ENCODE peak calls at places on chromosomes 6 and 20, in ten cellular contexts. T is progenitor cell of endocrine pancreas; M is GM12865; E is IMR-90; Z is CD4-positive, alpha-beta T cell; A is transverse colon; X is heart left ventricle; L is tibial nerve; O is OCI-LY7; F is foreskin fibroblast. B is an unnamed sample.

GRCh38 chr20:17586250-17586649 is 16.4 kb downstream of the DSTN start:
- DNase-seq in T (no peak), M (no peak), E (no peak), Z (no peak), A (no peak), X (no peak), L (no peak), O (no peak), F (no peak), B (no peak)

GRCh38 chr20:36313936-36314335 is 7.8 kb downstream of the DLGAP4 start:
- DNase-seq in T (no peak), M (no peak), E (no peak), Z (no peak), A (no peak), X (no peak), L (no peak), O (no peak), F (no peak), B (no peak)

GRCh38 chr6:15249371-15250019 is 3.6 kb downstream of the JARID2 start:
- DNase-seq in T (no peak), M (no peak), E (no peak), Z (no peak), A (no peak), X (no peak), L (no peak), O (no peak), F (peak; percentile 36), B (peak; percentile 25)

GRCh38 chr20:25308671-25309394 is 60.9 kb downstream of the PYGB start:
- DNase-seq in T (no peak), M (no peak), E (peak; percentile 82), Z (no peak), A (no peak), X (peak; percentile 49), L (no peak), O (no peak), F (peak; percentile 69), B (peak; percentile 85)

GRCh38 chr20:19950042-19950441 is 67.1 kb upstream of the NAA20 start:
- DNase-seq in T (no peak), M (no peak), E (no peak), Z (no peak), A (no peak), X (no peak), L (no peak), O (no peak), F (no peak), B (no peak)

GRCh38 chr6:117955684-117956083 is 48.6 kb downstream of the SLC35F1 start:
- DNase-seq in T (no peak), M (no peak), E (no peak), Z (no peak), A (no peak), X (no peak), L (no peak), O (no peak), F (no peak), B (no peak)

GRCh38 chr6:66849843-66850242 is 1142.8 kb upstream of the EYS start:
- DNase-seq in T (no peak), M (no peak), E (no peak), Z (no peak), A (no peak), X (no peak), L (no peak), O (no peak), F (peak; percentile 66), B (no peak)

GRCh38 chr6:83463886-83464285 is 33.0 kb upstream of the ME1 start:
- DNase-seq in T (no peak), M (no peak), E (peak; percentile 48), Z (no peak), A (no peak), X (no peak), L (no peak), O (no peak), F (peak; percentile 73), B (peak; percentile 33)

DNA sequence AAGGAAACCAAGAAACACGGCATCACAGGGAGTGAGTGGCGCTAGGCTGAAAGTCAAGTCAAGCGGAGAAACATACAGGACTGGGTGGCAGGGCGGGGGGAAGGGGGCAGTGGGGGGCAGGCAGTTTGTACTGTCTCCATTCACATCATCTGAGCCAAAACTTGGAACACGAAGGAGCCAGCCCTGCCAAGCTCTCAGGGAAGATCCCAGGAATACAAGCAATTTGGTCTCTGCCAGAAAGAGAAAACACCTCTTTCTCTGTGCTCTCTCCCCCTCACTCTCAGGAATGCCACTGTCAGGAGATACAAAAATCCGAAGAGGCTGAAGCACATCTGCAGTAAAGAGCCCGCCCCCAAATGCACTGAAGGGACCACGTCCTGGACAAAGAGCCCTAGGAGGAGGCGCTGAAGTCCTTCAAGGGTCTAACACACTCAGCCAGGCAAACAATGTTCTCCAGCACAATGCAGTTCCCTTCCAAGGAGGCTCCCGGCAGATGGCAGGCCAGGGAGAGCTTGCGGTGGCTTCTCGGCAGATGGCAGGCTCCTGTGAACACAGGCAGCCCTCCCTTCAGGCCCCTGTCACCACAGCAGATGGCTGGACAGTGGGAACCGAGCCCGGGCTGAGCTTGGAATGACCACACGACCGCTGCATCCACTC is 90.0 kb downstream of the ATP9A start:
- DNase-seq in T (peak; percentile 19), M (no peak), E (no peak), Z (no peak), A (no peak), X (no peak), L (no peak), O (no peak), F (peak; percentile 66), B (peak; percentile 18)
- TF ChIP-seq CTCF in T (peak; percentile 20), M (no peak), E (no peak), Z (no peak), A (no peak), X (no peak), L (no peak), O (no peak), F (peak; percentile 18), B (no peak)

GRCh38 chr6:138371720-138372119 is 6.0 kb upstream of the SMIM28 start:
- DNase-seq in T (no peak), M (no peak), E (no peak), Z (no peak), A (no peak), X (no peak), L (no peak), O (no peak), F (peak; percentile 45), B (peak; percentile 43)

GRCh38 chr6:138374815-138375214 is 2.9 kb upstream of the SMIM28 start:
- DNase-seq in T (no peak), M (no peak), E (no peak), Z (no peak), A (no peak), X (no peak), L (no peak), O (no peak), F (no peak), B (no peak)

GRCh38 chr6:138374230-138374629 is 3.5 kb upstream of the SMIM28 start:
- DNase-seq in T (no peak), M (no peak), E (no peak), Z (no peak), A (no peak), X (no peak), L (no peak), O (no peak), F (no peak), B (no peak)

GRCh38 chr6:138371452-138371711 is 6.3 kb upstream of the SMIM28 start:
- DNase-seq in T (no peak), M (no peak), E (no peak), Z (no peak), A (no peak), X (no peak), L (no peak), O (no peak), F (no peak), B (no peak)

DNA sequence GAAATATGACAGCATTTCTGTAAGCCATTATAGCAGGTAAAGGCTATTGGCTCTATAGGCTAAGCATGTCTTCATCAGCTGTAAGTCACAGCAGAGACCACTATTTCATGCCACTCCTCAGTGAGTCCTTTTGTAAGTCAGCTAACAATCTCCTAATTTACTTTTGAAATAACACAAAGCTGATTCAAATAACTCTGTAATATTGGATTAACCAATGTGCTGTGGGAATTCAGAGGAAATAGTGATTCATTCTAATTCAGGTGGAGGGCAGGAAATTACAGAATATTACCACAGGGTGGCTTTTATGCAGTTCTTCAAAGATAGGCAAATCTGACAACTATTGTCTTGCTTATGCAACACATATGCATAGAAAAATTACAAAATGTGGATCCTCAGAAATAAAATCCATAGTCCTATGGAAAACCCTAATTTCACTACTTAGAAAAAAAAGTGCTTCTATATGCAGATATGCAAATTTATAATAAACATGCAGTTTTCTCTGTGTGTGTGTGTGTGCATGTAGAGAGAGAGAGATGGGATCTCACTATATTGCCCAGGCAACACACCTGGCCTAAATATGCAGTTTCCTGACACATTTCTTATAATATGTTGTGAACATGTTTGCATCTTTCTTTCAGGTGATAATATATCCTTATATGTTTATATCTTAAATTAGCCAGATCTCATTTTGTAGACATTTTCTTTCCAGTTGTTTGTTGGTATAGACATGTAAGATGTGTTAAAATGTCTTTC is 4.8 kb upstream of the SMIM28 start:
- DNase-seq in T (no peak), M (no peak), E (no peak), Z (no peak), A (no peak), X (no peak), L (no peak), O (no peak), F (no peak), B (peak; percentile 32)
- TF ChIP-seq CTCF in T (peak; percentile 21), M (no peak), E (no peak), Z (peak; percentile 23), A (no peak), X (no peak), L (no peak), O (peak; percentile 39), F (no peak), B (peak; percentile 29)

GRCh38 chr6:27871919-27872633 is 40.1 kb downstream of the OR2B2 start:
- DNase-seq in T (peak; percentile 76), M (peak; percentile 98), E (peak; percentile 97), Z (peak; percentile 72), A (peak; percentile 84), X (peak; percentile 74), L (no peak), O (peak; percentile 95), F (peak; percentile 97), B (peak; percentile 98)
- TF ChIP-seq CTCF in T (peak; percentile 48), M (peak; percentile 33), E (peak; percentile 24), Z (peak; percentile 43), A (peak; percentile 45), X (no peak), L (no peak), O (peak; percentile 44), F (no peak), B (peak; percentile 21)

DNA sequence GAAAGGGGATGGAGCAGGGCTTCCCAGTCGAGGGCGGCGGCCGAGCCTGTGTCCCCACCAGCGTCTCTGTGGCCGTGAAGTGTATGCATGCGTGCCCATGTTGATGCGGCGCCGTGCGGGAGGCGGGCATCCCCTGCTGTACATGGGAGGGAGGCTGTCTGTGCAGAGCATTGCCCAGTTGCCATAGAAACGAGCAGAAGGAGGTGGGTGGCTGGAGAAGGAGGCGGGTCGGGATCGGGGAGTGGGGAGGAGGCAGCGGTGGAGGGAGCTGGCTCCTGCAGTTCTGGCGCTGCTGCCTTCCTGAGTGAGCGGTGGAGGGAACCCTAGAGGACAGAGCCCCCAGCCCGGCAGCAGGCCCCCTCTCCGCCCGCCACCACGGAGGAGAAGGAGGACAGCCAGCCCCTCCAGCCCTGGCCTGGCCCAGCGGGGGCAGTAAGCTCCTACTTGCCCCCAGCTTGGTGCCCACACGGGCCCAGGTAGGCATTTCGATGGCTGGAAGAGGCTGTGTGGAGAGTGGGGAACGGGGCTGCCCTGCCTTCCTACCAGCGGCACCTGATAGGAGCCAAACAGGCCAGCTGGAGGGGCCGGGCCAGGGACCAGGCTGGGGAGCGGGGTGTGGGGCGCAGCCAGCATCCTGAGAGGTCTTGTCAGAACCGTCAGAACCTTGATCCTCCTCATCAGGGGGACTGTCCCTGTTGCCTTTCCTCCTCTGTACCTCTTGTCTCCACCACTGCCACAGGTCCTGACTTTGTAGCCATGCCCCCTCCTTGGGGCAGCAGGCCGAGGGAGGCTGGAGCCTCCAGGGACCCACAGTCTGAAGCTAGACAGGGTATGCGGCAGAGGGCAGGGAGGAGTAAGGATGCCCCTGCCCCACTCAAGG is 41.3 kb downstream of the SPDEF start:
- DNase-seq in T (no peak), M (no peak), E (peak; percentile 57), Z (no peak), A (no peak), X (no peak), L (no peak), O (no peak), F (peak; percentile 87), B (peak; percentile 33)
- TF ChIP-seq CTCF in T (no peak), M (no peak), E (no peak), Z (no peak), A (no peak), X (no peak), L (no peak), O (no peak), F (peak; percentile 52), B (no peak)

B was measured in cardiac fibroblast.